ENCODE peak calls at places on chromosomes 7 and 10, in seven cellular contexts. H is SK-N-SH; A is CD4-positive, CD25-positive, alpha-beta regulatory T cell; M is heart right ventricle; P is cardiac muscle cell; F is left ventricle myocardium inferior; S is hepatocyte. K is an unnamed sample.

GRCh38 chr7:121610243-121610642 is 214.1 kb upstream of the FAM3C start:
- DNase-seq in F (no peak), S (no peak), A (no peak), P (no peak), H (no peak), M (no peak), K (no peak)

GRCh38 chr10:76282122-76283030 is 851.0 kb downstream of the LRMDA start:
- DNase-seq in H (peak; percentile 65), P (peak; percentile 47), A (no peak), M (no peak), S (peak; percentile 27), F (no peak), K (no peak)

GRCh38 chr10:63415635-63416244 is 50.0 kb downstream of the JMJD1C start:
- DNase-seq in M (no peak), S (no peak), F (no peak), H (no peak), P (no peak), A (no peak), K (no peak)

GRCh38 chr7:44561962-44562621 is 11.6 kb downstream of the DDX56 start:
- DNase-seq in A (no peak), H (no peak), M (no peak), F (no peak), S (peak; percentile 89), P (peak; percentile 55), K (no peak)

GRCh38 chr7:140489021-140489349 is 9.7 kb upstream of the MKRN1 start:
- DNase-seq in M (no peak), A (no peak), H (no peak), P (no peak), F (no peak), S (no peak), K (no peak)

GRCh38 chr10:74681917-74682627 is 144.3 kb upstream of the KAT6B start:
- DNase-seq in H (no peak), A (peak; percentile 44), P (peak; percentile 40), S (no peak), F (no peak), M (no peak), K (no peak)

GRCh38 chr7:79593819-79594218 is 140.4 kb upstream of the MAGI2 start:
- DNase-seq in P (no peak), A (no peak), F (no peak), S (no peak), M (no peak), H (no peak), K (no peak)

GRCh38 chr10:74502963-74503608 is 323.3 kb upstream of the KAT6B start:
- DNase-seq in F (no peak), A (peak; percentile 2), H (no peak), S (no peak), P (peak; percentile 68), M (no peak), K (no peak)

GRCh38 chr10:26743091-26743490 is 45.6 kb downstream of the PDSS1 start:
- DNase-seq in P (no peak), H (no peak), A (no peak), F (no peak), S (no peak), M (no peak), K (no peak)

GRCh38 chr10:110500515-110500905 is 2.8 kb downstream of the DUSP5 start:
- DNase-seq in S (peak; percentile 46), M (peak; percentile 67), A (no peak), P (peak; percentile 69), F (no peak), H (no peak), K (no peak)

GRCh38 chr7:70384891-70385290 is 747.1 kb upstream of the GALNT17 start:
- DNase-seq in F (no peak), H (no peak), P (peak; percentile 43), A (no peak), M (no peak), S (peak; percentile 32), K (no peak)

GRCh38 chr10:113853577-113854018 is 284 bp downstream of the DCLRE1A start:
- DNase-seq in H (no peak), A (no peak), M (no peak), S (no peak), F (no peak), P (no peak), K (no peak)

GRCh38 chr7:106217089-106217542 is 67.7 kb downstream of the NAMPT start:
- DNase-seq in F (peak; percentile 71), H (no peak), M (peak; percentile 63), A (no peak), P (peak; percentile 96), S (peak; percentile 66), K (no peak)

GRCh38 chr7:45413419-45413818 is 160.7 kb upstream of the ADCY1 start:
- DNase-seq in P (no peak), S (no peak), A (no peak), M (no peak), F (no peak), H (no peak), K (no peak)

GRCh38 chr10:7634142-7634894 is 32.4 kb downstream of the ITIH5 start:
- DNase-seq in F (no peak), A (no peak), S (no peak), P (no peak), M (peak; percentile 47), H (no peak), K (no peak)

GRCh38 chr7:99929730-99930053 is 272 bp upstream of the GJC3 start:
- DNase-seq in F (no peak), S (no peak), A (no peak), M (no peak), H (no peak), P (no peak), K (no peak)

GRCh38 chr10:104350146-104350635 is 3.4 kb upstream of the CFAP58 start:
- DNase-seq in P (peak; percentile 83), F (no peak), H (peak; percentile 55), A (peak; percentile 79), M (peak; percentile 48), S (peak; percentile 74), K (no peak)

GRCh38 chr7:42597296-42597695 is 314.6 kb downstream of the C7orf25 start:
- DNase-seq in M (no peak), S (no peak), A (no peak), H (no peak), F (no peak), P (no peak), K (no peak)

GRCh38 chr7:130298927-130299326 is 6.0 kb downstream of the CPA4 start:
- DNase-seq in S (no peak), A (no peak), F (no peak), M (no peak), P (no peak), H (no peak), K (no peak)

GRCh38 chr7:18843979-18844378 is 273.5 kb downstream of the TWIST1 start:
- DNase-seq in P (no peak), A (no peak), M (no peak), S (no peak), F (no peak), H (no peak), K (no peak)

GRCh38 chr10:79056361-79056735 is 12.4 kb upstream of the ZMIZ1 start:
- DNase-seq in P (no peak), S (no peak), H (no peak), A (no peak), F (peak; percentile 5), M (no peak), K (no peak)

GRCh38 chr10:60286436-60287023 is 103.1 kb downstream of the ANK3 start:
- DNase-seq in S (no peak), P (no peak), H (no peak), F (no peak), A (no peak), M (no peak), K (no peak)

GRCh38 chr7:156578978-156579430 is 61.6 kb upstream of the RNF32 start:
- DNase-seq in S (no peak), H (no peak), A (no peak), F (no peak), P (no peak), M (no peak), K (no peak)
- H3K4me1 ChIP-seq in S (no peaks in the 10 kb centered on the region), H (no peaks in the 10 kb centered on the region), A (no peaks in the 10 kb centered on the region), F (no peaks in the 10 kb centered on the region), P (no peaks in the 10 kb centered on the region), M (no peaks in the 10 kb centered on the region), K (no peaks in the 10 kb centered on the region)

GRCh38 chr10:72094574-72094973 is 6.2 kb upstream of the SPOCK2 start:
- DNase-seq in H (no peak), M (no peak), A (no peak), P (no peak), S (no peak), F (no peak), K (no peak)
- H3K4me1 ChIP-seq in H (peaks cover 6% of the 10 kb centered on the region), M (peaks cover 27% of the 10 kb centered on the region), A (peaks cover 10% of the 10 kb centered on the region), P (peaks cover 27% of the 10 kb centered on the region), S (peaks cover 26% of the 10 kb centered on the region), F (peaks cover 40% of the 10 kb centered on the region), K (peaks cover 9% of the 10 kb centered on the region)

GRCh38 chr7:22008683-22009082 is 63.0 kb upstream of the CDCA7L start:
- DNase-seq in S (no peak), M (no peak), P (no peak), H (no peak), A (no peak), F (no peak), K (no peak)

GRCh38 chr7:22002731-22003130 is 57.0 kb upstream of the CDCA7L start:
- DNase-seq in S (no peak), F (no peak), A (no peak), P (no peak), M (no peak), H (no peak), K (no peak)

GRCh38 chr7:22001345-22002004 is 55.8 kb upstream of the CDCA7L start:
- DNase-seq in S (peak; percentile 58), H (peak; percentile 66), M (peak; percentile 28), F (no peak), A (peak; percentile 64), P (peak; percentile 82), K (no peak)

GRCh38 chr7:22008011-22008410 is 62.3 kb upstream of the CDCA7L start:
- DNase-seq in M (no peak), A (no peak), P (no peak), F (no peak), H (no peak), S (no peak), K (no peak)

DNA sequence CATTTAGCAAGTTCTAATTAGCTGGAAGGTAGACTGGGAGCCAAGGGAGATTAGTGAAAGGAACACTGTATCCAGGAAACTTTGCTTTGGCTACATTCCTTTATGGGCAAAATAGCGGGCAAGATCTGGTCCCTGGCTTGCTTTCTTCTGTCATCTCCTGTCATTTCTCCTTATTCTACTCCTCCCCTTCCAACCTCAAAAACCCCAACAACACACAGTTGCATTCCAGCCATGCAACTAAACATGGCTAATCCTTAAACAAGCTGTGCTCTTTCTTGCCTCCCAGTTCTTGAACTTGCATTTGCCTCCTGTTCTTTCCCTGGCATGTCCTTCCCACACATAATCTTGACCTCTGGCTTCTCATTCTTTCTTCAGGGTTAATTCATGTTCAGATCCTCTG is 59.5 kb upstream of the CDCA7L start:
- DNase-seq in H (no peak), A (no peak), F (no peak), S (no peak), P (no peak), M (no peak), K (no peak)
- H3K4me1 ChIP-seq in H (no peaks in the 10 kb centered on the region), A (no peaks in the 10 kb centered on the region), F (peaks cover 5% of the 10 kb centered on the region), S (no peaks in the 10 kb centered on the region), P (no peaks in the 10 kb centered on the region), M (no peaks in the 10 kb centered on the region), K (no peaks in the 10 kb centered on the region)

GRCh38 chr7:158815046-158815445 is 14.3 kb downstream of the ESYT2 start:
- DNase-seq in S (no peak), P (peak; percentile 74), A (no peak), H (no peak), F (no peak), M (no peak), K (no peak)
- H3K4me1 ChIP-seq in S (peaks cover 58% of the 10 kb centered on the region), P (peaks cover 28% of the 10 kb centered on the region), A (peaks cover 97% of the 10 kb centered on the region), H (peaks cover 26% of the 10 kb centered on the region), F (peaks cover 94% of the 10 kb centered on the region), M (peaks cover 78% of the 10 kb centered on the region), K (peaks cover 85% of the 10 kb centered on the region)

K was measured in effector memory CD4-positive, alpha-beta T cell.